ENCODE peak calls at places on chromosomes 4 and X, in six cellular contexts. R is H9, X is neuronal stem cell, N is H1, B is mesenchymal stem cell, P is trophoblast cell. S is an unnamed sample.

GRCh38 chrX:468979-469378 is 82.3 kb upstream of the PPP2R3B start:
- DNase-seq in R (no peak), X (no peak), N (no peak), B (no peak), P (no peak), S (no peak)

GRCh38 chrX:109268340-109268739 is 213.5 kb downstream of the GUCY2F start:
- DNase-seq in R (no peak), X (no peak), N (no peak), B (no peak), P (no peak), S (no peak)

GRCh38 chr4:157821814-157822213 is 351.0 kb downstream of the GASK1B start:
- DNase-seq in R (no peak), X (no peak), N (no peak), B (no peak), P (no peak), S (no peak)

GRCh38 chrX:21503593-21503992 is 129.4 kb downstream of the CNKSR2 start:
- DNase-seq in R (no peak), X (no peak), N (no peak), B (no peak), P (no peak), S (no peak)

GRCh38 chrX:97524997-97525396 is 641.3 kb downstream of the RPA4 start:
- DNase-seq in R (no peak), X (no peak), N (no peak), B (peak), P (peak), S (no peak)

GRCh38 chr4:100841911-100842310 is 324.1 kb upstream of the EMCN start:
- DNase-seq in R (no peak), X (no peak), N (no peak), B (peak), P (no peak), S (no peak)

GRCh38 chrX:132662844-132663243 is 174.0 kb upstream of the MBNL3 start:
- DNase-seq in R (no peak), X (no peak), N (no peak), B (no peak), P (no peak), S (no peak)

GRCh38 chrX:132482632-132483031 is 6.2 kb downstream of the MBNL3 start:
- DNase-seq in R (no peak), X (no peak), N (no peak), B (no peak), P (no peak), S (no peak)

GRCh38 chr4:23260510-23260909 is 567.8 kb downstream of the GBA3 start:
- DNase-seq in R (no peak), X (no peak), N (no peak), B (no peak), P (no peak), S (no peak)

GRCh38 chr4:78784255-78784654 is 8.1 kb downstream of the BMP2K start:
- DNase-seq in R (no peak), X (no peak), N (no peak), B (peak), P (no peak), S (peak)

GRCh38 chr4:183571350-183572076 is 66.7 kb downstream of the ING2 start:
- DNase-seq in R (no peak), X (no peak), N (no peak), B (peak), P (peak), S (peak)

GRCh38 chr4:76607266-76607799 is 172.3 kb downstream of the SHROOM3 start:
- DNase-seq in R (no peak), X (peak), N (no peak), B (peak), P (no peak), S (peak)

GRCh38 chr4:117093581-117093980 is 8.2 kb upstream of the TRAM1L1 start:
- DNase-seq in R (no peak), X (no peak), N (no peak), B (peak), P (no peak), S (peak)

GRCh38 chr4:13989496-13989895 is 362.0 kb upstream of the BOD1L1 start:
- DNase-seq in R (no peak), X (no peak), N (no peak), B (no peak), P (no peak), S (no peak)

GRCh38 chr4:175469519-175469918 is 342.5 kb downstream of the GPM6A start:
- DNase-seq in R (no peak), X (no peak), N (peak), B (peak), P (peak), S (peak)

GRCh38 chr4:66331761-66332160 is 661.5 kb upstream of the EPHA5 start:
- DNase-seq in R (no peak), X (no peak), N (no peak), B (no peak), P (no peak), S (no peak)

GRCh38 chr4:154293427-154293826 is 198.2 kb downstream of the DCHS2 start:
- DNase-seq in R (no peak), X (no peak), N (no peak), B (no peak), P (no peak), S (no peak)

GRCh38 chr4:74934016-74934821 is 1.3 kb downstream of the PARM1 start:
- DNase-seq in R (peak), X (no peak), N (no peak), B (peak), P (peak), S (peak)

GRCh38 chr4:187942968-187943367 is 52.6 kb upstream of the ZFP42 start:
- DNase-seq in R (no peak), X (no peak), N (no peak), B (no peak), P (no peak), S (no peak)

GRCh38 chr4:187940299-187940698 is 55.3 kb upstream of the ZFP42 start:
- DNase-seq in R (no peak), X (no peak), N (no peak), B (no peak), P (no peak), S (peak)

DNA sequence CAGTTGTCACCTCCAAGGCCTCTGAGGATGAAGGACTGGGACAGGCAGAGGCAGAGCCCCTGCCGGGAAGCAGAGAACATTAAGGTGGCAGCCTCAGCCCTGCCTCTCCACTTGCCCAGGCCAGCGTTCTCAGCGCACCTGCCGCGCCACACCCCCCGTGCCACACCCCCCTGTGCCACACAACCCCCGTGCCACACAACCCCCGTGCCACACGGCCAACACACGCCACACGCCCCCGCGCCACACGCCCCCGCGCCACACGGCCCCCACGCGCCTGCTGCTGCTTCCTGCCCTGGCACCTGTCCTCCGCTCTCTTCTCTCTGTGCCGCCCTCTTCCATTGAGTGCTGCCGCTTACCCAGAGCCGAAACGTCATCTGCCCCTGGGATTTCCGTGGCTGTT is 58.0 kb upstream of the ZFP42 start:
- DNase-seq in R (no peak), X (no peak), N (no peak), B (no peak), P (no peak), S (no peak)
- H3K14ac ChIP-seq in R (no peak), X (no peak), N (no peak), B (no peak), P (no peak), S (no peak)

GRCh38 chr4:168815373-168816345 is 194.4 kb downstream of the CBR4 start:
- DNase-seq in R (no peak), X (peak), N (no peak), B (peak), P (no peak), S (peak)
- H3K14ac ChIP-seq in R (peak), X (no peak), N (no peak), B (no peak), P (no peak), S (peak)

DNA sequence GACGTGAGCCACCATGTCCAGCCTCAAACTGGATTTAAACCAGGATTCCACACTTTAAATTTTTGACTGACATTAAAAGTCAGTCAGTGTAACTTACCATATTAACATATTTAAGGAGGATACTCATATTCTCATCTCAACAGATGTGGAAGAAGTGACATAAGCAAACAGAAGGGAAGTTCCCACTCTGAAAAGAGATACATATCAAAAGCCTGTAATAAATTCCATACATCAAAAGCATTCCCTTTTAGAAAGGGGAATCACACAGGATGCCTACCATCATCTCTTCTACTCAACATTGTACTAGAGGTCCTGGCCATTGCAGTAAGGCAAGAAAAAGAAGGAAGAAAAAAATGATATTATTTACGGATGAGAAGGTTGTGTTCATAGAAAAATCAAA is 618.2 kb upstream of the DIPK2B start:
- DNase-seq in R (no peak), X (no peak), N (no peak), B (no peak), P (no peak), S (no peak)
- H3K14ac ChIP-seq in R (no peak), X (no peak), N (no peak), B (no peak), P (no peak), S (no peak)

GRCh38 chrX:24173115-24173847 is 23.8 kb downstream of the ZFX start:
- DNase-seq in R (peak), X (no peak), N (no peak), B (peak), P (no peak), S (no peak)
- H3K14ac ChIP-seq in R (no peak), X (no peak), N (no peak), B (no peak), P (no peak), S (no peak)

GRCh38 chr4:1571165-1571908 is 112.8 kb downstream of the FAM53A start:
- DNase-seq in R (no peak), X (no peak), N (no peak), B (no peak), P (no peak), S (no peak)

GRCh38 chr4:1572964-1573720 is 111.0 kb downstream of the FAM53A start:
- DNase-seq in R (no peak), X (no peak), N (no peak), B (no peak), P (no peak), S (no peak)

GRCh38 chr4:1570291-1571164 is 113.6 kb downstream of the FAM53A start:
- DNase-seq in R (no peak), X (no peak), N (no peak), B (no peak), P (no peak), S (no peak)

GRCh38 chr4:1572521-1572920 is 111.6 kb downstream of the FAM53A start:
- DNase-seq in R (peak), X (no peak), N (no peak), B (no peak), P (no peak), S (no peak)

GRCh38 chr4:1571986-1572385 is 112.1 kb downstream of the FAM53A start:
- DNase-seq in R (no peak), X (no peak), N (no peak), B (no peak), P (no peak), S (no peak)
- H3K14ac ChIP-seq in R (no peak), X (no peak), N (no peak), B (no peak), P (no peak), S (no peak)